ENCODE peak calls at places on chromosomes 16 and 17, in six cellular contexts. N is fibroblast of lung, X is left ventricle myocardium inferior, C is adipocyte, R is fibroblast of pulmonary artery, I is BE2C. S is an unnamed sample.
A peak's percentile ranks its signal among the peaks of the same experiment; 100 is the strongest.

GRCh38 chr16:57045694-57046381 is 46.5 kb upstream of the CPNE2 start:
- DNase-seq in N (peak; percentile 48), X (peak; percentile 74), C (peak; percentile 78), R (peak; percentile 75), I (peak; percentile 80), S (peak; percentile 48)

GRCh38 chr17:73199751-73200317 is 7.0 kb downstream of the COG1 start:
- DNase-seq in N (no peak), X (no peak), C (no peak), R (no peak), I (no peak), S (no peak)

GRCh38 chr16:67100569-67101300 is 9.0 kb upstream of the PHAF1 start:
- DNase-seq in N (peak; percentile 35), X (no peak), C (peak; percentile 80), R (peak; percentile 64), I (no peak), S (no peak)

GRCh38 chr16:23182206-23182674 is 305 bp upstream of the SCNN1G start:
- DNase-seq in N (peak; percentile 35), X (peak; percentile 61), C (peak; percentile 65), R (peak; percentile 57), I (peak; percentile 81), S (peak; percentile 73)

GRCh38 chr16:22898874-22899348 is 84.9 kb downstream of the HS3ST2 start:
- DNase-seq in N (peak; percentile 33), X (peak; percentile 68), C (peak; percentile 52), R (peak; percentile 67), I (peak; percentile 80), S (peak; percentile 49)

GRCh38 chr17:56678249-56679144 is 85.0 kb downstream of the NOG start:
- DNase-seq in N (no peak), X (no peak), C (peak; percentile 49), R (no peak), I (no peak), S (no peak)

GRCh38 chr16:87033541-87034300 is 283.5 kb downstream of the C16orf95 start:
- DNase-seq in N (peak; percentile 50), X (peak; percentile 56), C (no peak), R (peak; percentile 54), I (no peak), S (no peak)

GRCh38 chr17:46989637-46990431 is 10.8 kb upstream of the RPRML start:
- DNase-seq in N (no peak), X (no peak), C (no peak), R (no peak), I (no peak), S (no peak)

GRCh38 chr17:43661699-43662431 is at the start of gene MEOX1:
- DNase-seq in N (peak; percentile 89), X (no peak), C (peak; percentile 57), R (peak; percentile 54), I (no peak), S (no peak)

GRCh38 chr16:2483160-2483559 is 8.2 kb downstream of the TBC1D24 start:
- DNase-seq in N (no peak), X (no peak), C (no peak), R (no peak), I (no peak), S (no peak)

GRCh38 chr17:17403899-17404576 is 72.8 kb upstream of the MED9 start:
- DNase-seq in N (no peak), X (no peak), C (no peak), R (no peak), I (peak; percentile 38), S (peak; percentile 40)

GRCh38 chr16:57829969-57830360 is 27.7 kb upstream of the KIFC3 start:
- DNase-seq in N (no peak), X (no peak), C (no peak), R (no peak), I (no peak), S (no peak)

GRCh38 chr17:82594571-82594970 is 53.7 kb downstream of the WDR45B start:
- DNase-seq in N (no peak), X (no peak), C (no peak), R (no peak), I (no peak), S (no peak)

GRCh38 chr17:59221159-59221847 is 992 bp downstream of the GDPD1 start:
- DNase-seq in N (no peak), X (no peak), C (peak; percentile 4), R (peak; percentile 5), I (peak; percentile 45), S (no peak)

GRCh38 chr17:18185832-18186231 is 2.2 kb downstream of the ALKBH5 start:
- DNase-seq in N (peak; percentile 23), X (no peak), C (peak; percentile 58), R (no peak), I (no peak), S (no peak)

GRCh38 chr17:49191917-49192741 is 18.2 kb downstream of the GNGT2 start:
- DNase-seq in N (peak; percentile 79), X (peak; percentile 89), C (peak; percentile 94), R (peak; percentile 89), I (peak; percentile 90), S (peak; percentile 95)

GRCh38 chr16:79598341-79599181 is 2.0 kb downstream of the MAF start:
- DNase-seq in N (peak; percentile 65), X (peak; percentile 62), C (peak; percentile 3), R (peak; percentile 23), I (no peak), S (peak; percentile 50)

GRCh38 chr17:40433551-40434384 is 9.5 kb upstream of the IGFBP4 start:
- DNase-seq in N (no peak), X (no peak), C (no peak), R (peak; percentile 36), I (peak; percentile 56), S (no peak)

GRCh38 chr17:70365098-70365583 is 195.8 kb downstream of the KCNJ2 start:
- DNase-seq in N (peak; percentile 95), X (no peak), C (no peak), R (peak; percentile 11), I (no peak), S (no peak)

GRCh38 chr17:72515291-72516065 is 394.7 kb downstream of the SOX9 start:
- DNase-seq in N (peak; percentile 87), X (no peak), C (no peak), R (peak; percentile 69), I (peak; percentile 63), S (no peak)

GRCh38 chr17:41186872-41187271 is 2.2 kb upstream of the KRTAP4-1 start:
- DNase-seq in N (no peak), X (no peak), C (no peak), R (no peak), I (no peak), S (no peak)

GRCh38 chr16:68309798-68310197 is 948 bp downstream of the SLC7A6OS start:
- DNase-seq in N (no peak), X (no peak), C (no peak), R (no peak), I (no peak), S (peak; percentile 24)

GRCh38 chr17:74235040-74235581 is 21.7 kb downstream of the TTYH2 start:
- DNase-seq in N (no peak), X (no peak), C (no peak), R (no peak), I (no peak), S (no peak)
- H3K4me3 ChIP-seq in N (no peak overlapping the region), X (peak overlapping the region; percentile 42), C (peak overlapping the region; percentile 10), R (no peak overlapping the region), I (no peak overlapping the region), S (no peak overlapping the region)

DNA sequence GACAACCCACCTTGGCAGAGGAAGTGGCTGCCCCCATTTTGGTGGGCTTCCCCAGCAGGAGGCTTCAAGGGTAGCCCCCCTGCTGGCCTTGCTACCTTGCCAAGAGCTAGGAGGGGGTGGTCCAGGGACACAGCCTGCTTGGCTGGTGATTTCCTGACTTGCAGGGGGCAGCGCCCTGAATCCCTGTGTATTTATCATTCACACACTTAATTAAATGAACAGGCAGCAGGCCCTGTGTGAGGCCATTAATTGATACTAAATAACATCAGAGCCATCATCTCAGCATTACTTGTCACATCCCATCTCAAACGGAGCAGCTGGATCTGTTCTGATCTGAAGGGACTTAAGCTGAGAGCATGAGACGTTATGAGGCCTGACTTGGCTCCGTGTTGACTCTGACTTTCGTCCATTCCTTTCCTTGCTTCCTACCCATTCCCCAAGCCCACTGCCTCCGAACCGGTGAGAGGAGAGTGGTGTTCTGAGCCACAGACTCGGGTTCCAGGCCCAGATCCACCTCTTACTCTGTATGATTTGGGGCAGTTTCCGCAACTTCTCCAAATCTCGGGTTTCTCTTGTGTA is 33.6 kb downstream of the CACNA1G start:
- DNase-seq in N (no peak), X (no peak), C (no peak), R (no peak), I (no peak), S (no peak)
- H3K4me3 ChIP-seq in N (no peak overlapping the region), X (no peak overlapping the region), C (no peak overlapping the region), R (no peak overlapping the region), I (no peak overlapping the region), S (no peak overlapping the region)

DNA sequence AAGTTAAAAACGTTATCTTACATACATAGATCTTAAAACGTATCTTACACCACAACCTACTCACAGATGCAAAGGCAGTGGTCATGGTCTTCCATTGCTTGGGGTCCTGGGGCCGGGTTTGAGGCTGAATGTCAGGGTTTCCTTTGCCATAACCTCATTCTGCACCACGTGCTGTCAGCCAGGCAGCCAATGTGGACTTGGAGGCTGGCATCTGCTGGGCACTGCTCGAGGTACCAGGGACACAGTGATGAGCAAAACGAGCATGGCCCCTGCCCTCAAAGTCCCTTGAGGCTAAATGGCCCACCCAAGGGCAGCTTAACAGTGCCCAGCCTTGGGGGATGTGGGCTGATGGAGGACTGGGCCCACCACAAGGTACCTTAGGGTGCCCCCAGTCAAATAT is 35.8 kb upstream of the RGS9 start:
- DNase-seq in N (no peak), X (no peak), C (no peak), R (no peak), I (no peak), S (no peak)
- H3K4me3 ChIP-seq in N (no peak overlapping the region), X (peak overlapping the region; percentile 70), C (peak overlapping the region; percentile 84), R (peak overlapping the region; percentile 59), I (peak overlapping the region; percentile 69), S (peak overlapping the region; percentile 95)

GRCh38 chr16:30761427-30761927 is 385 bp downstream of the CFAP119 start:
- DNase-seq in N (peak; percentile 34), X (peak; percentile 18), C (peak; percentile 79), R (no peak), I (peak; percentile 49), S (peak; percentile 39)

GRCh38 chr16:30761928-30762902 is at the start of the genes CFAP119 and RNF40:
- DNase-seq in N (peak; percentile 96), X (peak; percentile 95), C (peak; percentile 99), R (peak; percentile 98), I (peak; percentile 97), S (peak; percentile 84)

GRCh38 chr16:30760160-30760559 is 1.7 kb downstream of the CFAP119 start:
- DNase-seq in N (no peak), X (peak; percentile 3), C (no peak), R (no peak), I (no peak), S (no peak)

GRCh38 chr16:30758988-30759461 is 2.8 kb downstream of the CFAP119 start:
- DNase-seq in N (no peak), X (no peak), C (no peak), R (no peak), I (no peak), S (no peak)

DNA sequence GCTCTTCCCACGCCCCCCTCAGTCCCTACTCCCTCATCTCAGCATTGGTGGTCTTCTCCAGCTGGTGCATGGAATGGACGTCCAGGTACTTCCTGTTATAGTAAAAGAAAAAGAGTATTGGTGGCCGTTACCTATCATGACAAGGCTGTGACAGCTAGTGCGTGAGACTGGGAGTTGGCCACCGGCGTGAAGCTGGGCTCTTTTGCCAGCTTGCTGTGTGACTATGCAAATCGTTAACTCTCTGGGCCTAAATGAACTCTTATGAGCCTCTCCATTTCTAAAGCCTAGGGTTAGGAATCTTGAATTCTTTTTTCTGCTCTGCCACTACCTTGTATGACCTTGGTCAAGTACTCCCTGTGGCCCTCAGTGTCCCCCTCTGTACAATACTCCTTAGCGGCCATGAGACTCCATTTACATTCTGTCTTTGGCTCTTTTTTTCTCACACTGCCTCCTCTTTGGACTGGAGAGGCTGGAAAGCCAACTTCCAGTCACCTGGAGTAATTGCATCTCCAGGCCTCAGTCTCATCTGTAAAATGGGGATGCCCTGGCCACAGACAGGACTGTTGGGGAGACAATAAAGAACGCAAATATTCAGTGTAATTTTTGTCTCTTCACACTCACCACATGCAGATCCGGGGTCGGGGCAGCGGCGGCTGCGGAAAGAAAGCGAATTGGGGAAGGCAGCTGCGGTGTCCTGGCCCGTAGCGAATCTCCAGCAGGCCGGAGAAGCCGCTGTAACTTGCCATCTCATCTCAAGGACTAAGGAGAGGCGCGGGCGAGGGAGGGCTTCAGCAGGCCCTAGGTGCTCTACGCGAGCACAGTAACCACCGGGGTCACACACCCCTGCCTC is 1.1 kb downstream of the CFAP119 start:
- DNase-seq in N (no peak), X (no peak), C (no peak), R (no peak), I (no peak), S (no peak)
- H3K4me3 ChIP-seq in N (peak overlapping the region; percentile 84), X (peak overlapping the region; percentile 75), C (peak overlapping the region; percentile 96), R (peak overlapping the region; percentile 97), I (peak overlapping the region; percentile 73), S (peak overlapping the region; percentile 90)